ENCODE peak calls at places on chromosomes 2 and 18, in ten cellular contexts. One of them, this sample, is unnamed.

GRCh38 chr2:25386662-25387478 is 45.1 kb upstream of the DNMT3A start:
- ATAC-seq in activated CD8-positive, alpha-beta memory T cell treated with anti-CD3 and anti-CD28 coated beads, Interleukin-2, amount 10 ng/mL, durations not matched to agents 7 days and 5 days: no peak
- ATAC-seq in Panc1: no peak
- ATAC-seq in heart right ventricle: no peak
- ATAC-seq in left cardiac atrium: no peak
- ATAC-seq in right cardiac atrium: no peak
- ATAC-seq in aorta: no peak
- ATAC-seq in sciatic nerve: no peak
- ATAC-seq in CD4-positive, CD25-positive, alpha-beta regulatory T cell: no peak
- ATAC-seq in Right ventricle myocardium superior: no peak
- ATAC-seq in this sample: no peak

GRCh38 chr2:234490239-234491074 is 6.4 kb downstream of the ARL4C start:
- ATAC-seq in Right ventricle myocardium superior: no peak
- ATAC-seq in CD4-positive, CD25-positive, alpha-beta regulatory T cell: peak; percentile 60
- ATAC-seq in heart right ventricle: no peak
- ATAC-seq in sciatic nerve: no peak
- ATAC-seq in Panc1: no peak
- ATAC-seq in activated CD8-positive, alpha-beta memory T cell treated with anti-CD3 and anti-CD28 coated beads, Interleukin-2, amount 10 ng/mL, durations not matched to agents 7 days and 5 days: peak; percentile 34
- ATAC-seq in aorta: no peak
- ATAC-seq in left cardiac atrium: no peak
- ATAC-seq in right cardiac atrium: no peak
- ATAC-seq in this sample: no peak

GRCh38 chr2:11583203-11583752 is 49.4 kb downstream of the GREB1 start:
- ATAC-seq in aorta: no peak
- ATAC-seq in right cardiac atrium: no peak
- ATAC-seq in left cardiac atrium: peak; percentile 20
- ATAC-seq in Panc1: no peak
- ATAC-seq in heart right ventricle: peak; percentile 68
- ATAC-seq in CD4-positive, CD25-positive, alpha-beta regulatory T cell: no peak
- ATAC-seq in Right ventricle myocardium superior: peak; percentile 31
- ATAC-seq in sciatic nerve: peak; percentile 59
- ATAC-seq in activated CD8-positive, alpha-beta memory T cell treated with anti-CD3 and anti-CD28 coated beads, Interleukin-2, amount 10 ng/mL, durations not matched to agents 7 days and 5 days: no peak
- ATAC-seq in this sample: no peak

GRCh38 chr18:23856466-23857175 is 157.9 kb upstream of the TTC39C start:
- ATAC-seq in sciatic nerve: no peak
- ATAC-seq in right cardiac atrium: no peak
- ATAC-seq in left cardiac atrium: no peak
- ATAC-seq in aorta: no peak
- ATAC-seq in CD4-positive, CD25-positive, alpha-beta regulatory T cell: no peak
- ATAC-seq in heart right ventricle: no peak
- ATAC-seq in Right ventricle myocardium superior: no peak
- ATAC-seq in activated CD8-positive, alpha-beta memory T cell treated with anti-CD3 and anti-CD28 coated beads, Interleukin-2, amount 10 ng/mL, durations not matched to agents 7 days and 5 days: no peak
- ATAC-seq in Panc1: no peak
- ATAC-seq in this sample: no peak

GRCh38 chr2:25323612-25324189 is 18.0 kb downstream of the DNMT3A start:
- ATAC-seq in CD4-positive, CD25-positive, alpha-beta regulatory T cell: no peak
- ATAC-seq in Panc1: no peak
- ATAC-seq in sciatic nerve: peak; percentile 10
- ATAC-seq in heart right ventricle: no peak
- ATAC-seq in activated CD8-positive, alpha-beta memory T cell treated with anti-CD3 and anti-CD28 coated beads, Interleukin-2, amount 10 ng/mL, durations not matched to agents 7 days and 5 days: no peak
- ATAC-seq in left cardiac atrium: peak; percentile 22
- ATAC-seq in Right ventricle myocardium superior: no peak
- ATAC-seq in aorta: no peak
- ATAC-seq in right cardiac atrium: no peak
- ATAC-seq in this sample: no peak

GRCh38 chr2:42962521-42962953 is 170.2 kb upstream of the HAAO start:
- ATAC-seq in Panc1: no peak
- ATAC-seq in right cardiac atrium: no peak
- ATAC-seq in activated CD8-positive, alpha-beta memory T cell treated with anti-CD3 and anti-CD28 coated beads, Interleukin-2, amount 10 ng/mL, durations not matched to agents 7 days and 5 days: no peak
- ATAC-seq in CD4-positive, CD25-positive, alpha-beta regulatory T cell: no peak
- ATAC-seq in left cardiac atrium: no peak
- ATAC-seq in sciatic nerve: no peak
- ATAC-seq in Right ventricle myocardium superior: no peak
- ATAC-seq in aorta: no peak
- ATAC-seq in heart right ventricle: peak; percentile 23
- ATAC-seq in this sample: no peak

GRCh38 chr2:101296314-101296809 is 12.1 kb downstream of the RNF149 start:
- ATAC-seq in Panc1: no peak
- ATAC-seq in aorta: no peak
- ATAC-seq in CD4-positive, CD25-positive, alpha-beta regulatory T cell: no peak
- ATAC-seq in Right ventricle myocardium superior: no peak
- ATAC-seq in activated CD8-positive, alpha-beta memory T cell treated with anti-CD3 and anti-CD28 coated beads, Interleukin-2, amount 10 ng/mL, durations not matched to agents 7 days and 5 days: no peak
- ATAC-seq in heart right ventricle: no peak
- ATAC-seq in right cardiac atrium: no peak
- ATAC-seq in sciatic nerve: no peak
- ATAC-seq in left cardiac atrium: no peak
- ATAC-seq in this sample: no peak

GRCh38 chr2:222320441-222321395 is 21.9 kb upstream of the PAX3 start:
- ATAC-seq in left cardiac atrium: peak; percentile 30
- ATAC-seq in sciatic nerve: no peak
- ATAC-seq in Right ventricle myocardium superior: peak; percentile 35
- ATAC-seq in CD4-positive, CD25-positive, alpha-beta regulatory T cell: no peak
- ATAC-seq in Panc1: no peak
- ATAC-seq in aorta: no peak
- ATAC-seq in activated CD8-positive, alpha-beta memory T cell treated with anti-CD3 and anti-CD28 coated beads, Interleukin-2, amount 10 ng/mL, durations not matched to agents 7 days and 5 days: no peak
- ATAC-seq in right cardiac atrium: peak; percentile 12
- ATAC-seq in heart right ventricle: peak; percentile 20
- ATAC-seq in this sample: peak; percentile 2

GRCh38 chr2:156565066-156565710 is 129.0 kb downstream of the GPD2 start:
- ATAC-seq in Right ventricle myocardium superior: no peak
- ATAC-seq in aorta: no peak
- ATAC-seq in left cardiac atrium: no peak
- ATAC-seq in heart right ventricle: no peak
- ATAC-seq in right cardiac atrium: no peak
- ATAC-seq in activated CD8-positive, alpha-beta memory T cell treated with anti-CD3 and anti-CD28 coated beads, Interleukin-2, amount 10 ng/mL, durations not matched to agents 7 days and 5 days: no peak
- ATAC-seq in Panc1: no peak
- ATAC-seq in CD4-positive, CD25-positive, alpha-beta regulatory T cell: no peak
- ATAC-seq in sciatic nerve: no peak
- ATAC-seq in this sample: no peak

GRCh38 chr2:167212054-167212648 is 323.9 kb downstream of the XIRP2 start:
- ATAC-seq in Panc1: no peak
- ATAC-seq in CD4-positive, CD25-positive, alpha-beta regulatory T cell: no peak
- ATAC-seq in left cardiac atrium: peak; percentile 44
- ATAC-seq in heart right ventricle: peak; percentile 52
- ATAC-seq in right cardiac atrium: peak; percentile 57
- ATAC-seq in sciatic nerve: no peak
- ATAC-seq in Right ventricle myocardium superior: peak; percentile 82
- ATAC-seq in activated CD8-positive, alpha-beta memory T cell treated with anti-CD3 and anti-CD28 coated beads, Interleukin-2, amount 10 ng/mL, durations not matched to agents 7 days and 5 days: no peak
- ATAC-seq in aorta: no peak
- ATAC-seq in this sample: no peak

GRCh38 chr2:111176867-111177266 is 56.2 kb downstream of the BCL2L11 start:
- ATAC-seq in Right ventricle myocardium superior: no peak
- ATAC-seq in CD4-positive, CD25-positive, alpha-beta regulatory T cell: no peak
- ATAC-seq in right cardiac atrium: no peak
- ATAC-seq in left cardiac atrium: no peak
- ATAC-seq in activated CD8-positive, alpha-beta memory T cell treated with anti-CD3 and anti-CD28 coated beads, Interleukin-2, amount 10 ng/mL, durations not matched to agents 7 days and 5 days: no peak
- ATAC-seq in sciatic nerve: no peak
- ATAC-seq in aorta: peak; percentile 4
- ATAC-seq in Panc1: no peak
- ATAC-seq in heart right ventricle: no peak
- ATAC-seq in this sample: no peak

GRCh38 chr2:151711025-151711424 is 23.3 kb downstream of the NEB start:
- ATAC-seq in activated CD8-positive, alpha-beta memory T cell treated with anti-CD3 and anti-CD28 coated beads, Interleukin-2, amount 10 ng/mL, durations not matched to agents 7 days and 5 days: no peak
- ATAC-seq in right cardiac atrium: no peak
- ATAC-seq in left cardiac atrium: no peak
- ATAC-seq in aorta: no peak
- ATAC-seq in sciatic nerve: no peak
- ATAC-seq in heart right ventricle: no peak
- ATAC-seq in Right ventricle myocardium superior: no peak
- ATAC-seq in CD4-positive, CD25-positive, alpha-beta regulatory T cell: no peak
- ATAC-seq in Panc1: no peak
- ATAC-seq in this sample: no peak

GRCh38 chr2:230658577-230658876 is 54.1 kb upstream of the CAB39 start:
- ATAC-seq in aorta: no peak
- ATAC-seq in right cardiac atrium: no peak
- ATAC-seq in sciatic nerve: no peak
- ATAC-seq in Right ventricle myocardium superior: no peak
- ATAC-seq in activated CD8-positive, alpha-beta memory T cell treated with anti-CD3 and anti-CD28 coated beads, Interleukin-2, amount 10 ng/mL, durations not matched to agents 7 days and 5 days: peak; percentile 1
- ATAC-seq in CD4-positive, CD25-positive, alpha-beta regulatory T cell: no peak
- ATAC-seq in heart right ventricle: no peak
- ATAC-seq in left cardiac atrium: no peak
- ATAC-seq in Panc1: peak; percentile 47
- ATAC-seq in this sample: no peak

GRCh38 chr2:231069379-231070054 is 12.8 kb downstream of the PSMD1 start:
- ATAC-seq in heart right ventricle: no peak
- ATAC-seq in Panc1: peak; percentile 75
- ATAC-seq in Right ventricle myocardium superior: no peak
- ATAC-seq in activated CD8-positive, alpha-beta memory T cell treated with anti-CD3 and anti-CD28 coated beads, Interleukin-2, amount 10 ng/mL, durations not matched to agents 7 days and 5 days: no peak
- ATAC-seq in right cardiac atrium: no peak
- ATAC-seq in CD4-positive, CD25-positive, alpha-beta regulatory T cell: no peak
- ATAC-seq in sciatic nerve: no peak
- ATAC-seq in aorta: no peak
- ATAC-seq in left cardiac atrium: peak; percentile 26
- ATAC-seq in this sample: no peak

GRCh38 chr2:158214431-158214830 is 112.8 kb downstream of the UPP2 start:
- ATAC-seq in activated CD8-positive, alpha-beta memory T cell treated with anti-CD3 and anti-CD28 coated beads, Interleukin-2, amount 10 ng/mL, durations not matched to agents 7 days and 5 days: no peak
- ATAC-seq in right cardiac atrium: peak; percentile 56
- ATAC-seq in Panc1: no peak
- ATAC-seq in Right ventricle myocardium superior: peak; percentile 68
- ATAC-seq in sciatic nerve: peak; percentile 76
- ATAC-seq in aorta: no peak
- ATAC-seq in heart right ventricle: peak; percentile 48
- ATAC-seq in CD4-positive, CD25-positive, alpha-beta regulatory T cell: no peak
- ATAC-seq in left cardiac atrium: peak; percentile 56
- ATAC-seq in this sample: peak; percentile 58

GRCh38 chr18:22694954-22695353 is 238.2 kb upstream of the RBBP8 start:
- ATAC-seq in heart right ventricle: peak; percentile 77
- ATAC-seq in Panc1: no peak
- ATAC-seq in activated CD8-positive, alpha-beta memory T cell treated with anti-CD3 and anti-CD28 coated beads, Interleukin-2, amount 10 ng/mL, durations not matched to agents 7 days and 5 days: no peak
- ATAC-seq in aorta: peak; percentile 78
- ATAC-seq in right cardiac atrium: peak; percentile 87
- ATAC-seq in Right ventricle myocardium superior: peak; percentile 69
- ATAC-seq in left cardiac atrium: peak; percentile 95
- ATAC-seq in sciatic nerve: peak; percentile 81
- ATAC-seq in CD4-positive, CD25-positive, alpha-beta regulatory T cell: no peak
- ATAC-seq in this sample: peak; percentile 82

GRCh38 chr2:60505240-60505639 is 48.2 kb downstream of the BCL11A start:
- ATAC-seq in sciatic nerve: no peak
- ATAC-seq in activated CD8-positive, alpha-beta memory T cell treated with anti-CD3 and anti-CD28 coated beads, Interleukin-2, amount 10 ng/mL, durations not matched to agents 7 days and 5 days: no peak
- ATAC-seq in right cardiac atrium: peak; percentile 24
- ATAC-seq in Panc1: no peak
- ATAC-seq in Right ventricle myocardium superior: peak; percentile 75
- ATAC-seq in left cardiac atrium: peak; percentile 33
- ATAC-seq in heart right ventricle: peak; percentile 53
- ATAC-seq in aorta: no peak
- ATAC-seq in CD4-positive, CD25-positive, alpha-beta regulatory T cell: no peak
- ATAC-seq in this sample: no peak

GRCh38 chr2:127218843-127219715 is 1.0 kb downstream of the CYP27C1 start:
- ATAC-seq in CD4-positive, CD25-positive, alpha-beta regulatory T cell: no peak
- ATAC-seq in sciatic nerve: peak; percentile 69
- ATAC-seq in heart right ventricle: no peak
- ATAC-seq in activated CD8-positive, alpha-beta memory T cell treated with anti-CD3 and anti-CD28 coated beads, Interleukin-2, amount 10 ng/mL, durations not matched to agents 7 days and 5 days: peak; percentile 30
- ATAC-seq in left cardiac atrium: peak; percentile 39
- ATAC-seq in Panc1: peak; percentile 57
- ATAC-seq in aorta: peak; percentile 45
- ATAC-seq in Right ventricle myocardium superior: peak; percentile 38
- ATAC-seq in right cardiac atrium: peak; percentile 48
- ATAC-seq in this sample: peak; percentile 34

GRCh38 chr2:50551868-50552267 is 480.1 kb downstream of the NRXN1 start:
- ATAC-seq in activated CD8-positive, alpha-beta memory T cell treated with anti-CD3 and anti-CD28 coated beads, Interleukin-2, amount 10 ng/mL, durations not matched to agents 7 days and 5 days: no peak
- ATAC-seq in right cardiac atrium: no peak
- ATAC-seq in aorta: no peak
- ATAC-seq in left cardiac atrium: no peak
- ATAC-seq in CD4-positive, CD25-positive, alpha-beta regulatory T cell: no peak
- ATAC-seq in sciatic nerve: no peak
- ATAC-seq in Panc1: no peak
- ATAC-seq in heart right ventricle: no peak
- ATAC-seq in Right ventricle myocardium superior: peak; percentile 87
- ATAC-seq in this sample: no peak

GRCh38 chr18:8424917-8425725 is 184.1 kb upstream of the RAB12 start:
- ATAC-seq in right cardiac atrium: no peak
- ATAC-seq in sciatic nerve: no peak
- ATAC-seq in CD4-positive, CD25-positive, alpha-beta regulatory T cell: no peak
- ATAC-seq in left cardiac atrium: no peak
- ATAC-seq in Right ventricle myocardium superior: no peak
- ATAC-seq in aorta: no peak
- ATAC-seq in activated CD8-positive, alpha-beta memory T cell treated with anti-CD3 and anti-CD28 coated beads, Interleukin-2, amount 10 ng/mL, durations not matched to agents 7 days and 5 days: no peak
- ATAC-seq in Panc1: peak; percentile 78
- ATAC-seq in heart right ventricle: no peak
- ATAC-seq in this sample: no peak

GRCh38 chr2:64860321-64860751 is 128.9 kb upstream of the SLC1A4 start:
- ATAC-seq in Right ventricle myocardium superior: no peak
- ATAC-seq in heart right ventricle: no peak
- ATAC-seq in CD4-positive, CD25-positive, alpha-beta regulatory T cell: no peak
- ATAC-seq in activated CD8-positive, alpha-beta memory T cell treated with anti-CD3 and anti-CD28 coated beads, Interleukin-2, amount 10 ng/mL, durations not matched to agents 7 days and 5 days: no peak
- ATAC-seq in Panc1: no peak
- ATAC-seq in right cardiac atrium: no peak
- ATAC-seq in left cardiac atrium: no peak
- ATAC-seq in sciatic nerve: no peak
- ATAC-seq in aorta: no peak
- ATAC-seq in this sample: no peak

GRCh38 chr18:32454667-32455066 is 16.0 kb downstream of the GAREM1 start:
- ATAC-seq in activated CD8-positive, alpha-beta memory T cell treated with anti-CD3 and anti-CD28 coated beads, Interleukin-2, amount 10 ng/mL, durations not matched to agents 7 days and 5 days: no peak
- ATAC-seq in left cardiac atrium: peak; percentile 80
- ATAC-seq in Right ventricle myocardium superior: peak; percentile 41
- ATAC-seq in CD4-positive, CD25-positive, alpha-beta regulatory T cell: no peak
- ATAC-seq in sciatic nerve: peak; percentile 84
- ATAC-seq in aorta: no peak
- ATAC-seq in heart right ventricle: no peak
- ATAC-seq in right cardiac atrium: peak; percentile 41
- ATAC-seq in Panc1: no peak
- ATAC-seq in this sample: no peak

GRCh38 chr18:59056706-59057492 is 82.8 kb upstream of the SEC11C start:
- ATAC-seq in Panc1: no peak
- ATAC-seq in sciatic nerve: peak; percentile 75
- ATAC-seq in activated CD8-positive, alpha-beta memory T cell treated with anti-CD3 and anti-CD28 coated beads, Interleukin-2, amount 10 ng/mL, durations not matched to agents 7 days and 5 days: no peak
- ATAC-seq in right cardiac atrium: peak; percentile 71
- ATAC-seq in CD4-positive, CD25-positive, alpha-beta regulatory T cell: no peak
- ATAC-seq in heart right ventricle: peak; percentile 73
- ATAC-seq in aorta: peak; percentile 73
- ATAC-seq in Right ventricle myocardium superior: peak; percentile 68
- ATAC-seq in left cardiac atrium: peak; percentile 73
- ATAC-seq in this sample: no peak

GRCh38 chr2:207683879-207684627 is 27.4 kb upstream of the CCNYL1 start:
- ATAC-seq in CD4-positive, CD25-positive, alpha-beta regulatory T cell: no peak
- ATAC-seq in Right ventricle myocardium superior: no peak
- ATAC-seq in heart right ventricle: no peak
- ATAC-seq in left cardiac atrium: no peak
- ATAC-seq in activated CD8-positive, alpha-beta memory T cell treated with anti-CD3 and anti-CD28 coated beads, Interleukin-2, amount 10 ng/mL, durations not matched to agents 7 days and 5 days: no peak
- ATAC-seq in right cardiac atrium: no peak
- ATAC-seq in aorta: no peak
- ATAC-seq in Panc1: peak; percentile 94
- ATAC-seq in sciatic nerve: no peak
- ATAC-seq in this sample: no peak

GRCh38 chr2:160199053-160199452 is 1.0 kb downstream of the ITGB6 start:
- ATAC-seq in Right ventricle myocardium superior: no peak
- ATAC-seq in CD4-positive, CD25-positive, alpha-beta regulatory T cell: no peak
- ATAC-seq in activated CD8-positive, alpha-beta memory T cell treated with anti-CD3 and anti-CD28 coated beads, Interleukin-2, amount 10 ng/mL, durations not matched to agents 7 days and 5 days: no peak
- ATAC-seq in right cardiac atrium: no peak
- ATAC-seq in left cardiac atrium: no peak
- ATAC-seq in sciatic nerve: no peak
- ATAC-seq in Panc1: no peak
- ATAC-seq in heart right ventricle: no peak
- ATAC-seq in aorta: no peak
- ATAC-seq in this sample: no peak

GRCh38 chr2:42881732-42882131 is 89.3 kb upstream of the HAAO start:
- ATAC-seq in activated CD8-positive, alpha-beta memory T cell treated with anti-CD3 and anti-CD28 coated beads, Interleukin-2, amount 10 ng/mL, durations not matched to agents 7 days and 5 days: no peak
- ATAC-seq in Right ventricle myocardium superior: no peak
- ATAC-seq in heart right ventricle: no peak
- ATAC-seq in Panc1: no peak
- ATAC-seq in left cardiac atrium: no peak
- ATAC-seq in aorta: no peak
- ATAC-seq in sciatic nerve: no peak
- ATAC-seq in CD4-positive, CD25-positive, alpha-beta regulatory T cell: no peak
- ATAC-seq in right cardiac atrium: no peak
- ATAC-seq in this sample: no peak

GRCh38 chr2:236133410-236134012 is 34.7 kb downstream of the GBX2 start:
- ATAC-seq in CD4-positive, CD25-positive, alpha-beta regulatory T cell: no peak
- ATAC-seq in Right ventricle myocardium superior: no peak
- ATAC-seq in Panc1: peak; percentile 68
- ATAC-seq in sciatic nerve: no peak
- ATAC-seq in aorta: no peak
- ATAC-seq in right cardiac atrium: no peak
- ATAC-seq in activated CD8-positive, alpha-beta memory T cell treated with anti-CD3 and anti-CD28 coated beads, Interleukin-2, amount 10 ng/mL, durations not matched to agents 7 days and 5 days: no peak
- ATAC-seq in left cardiac atrium: no peak
- ATAC-seq in heart right ventricle: no peak
- ATAC-seq in this sample: no peak

GRCh38 chr2:172496096-172496709 is 59.7 kb upstream of the PDK1 start:
- ATAC-seq in sciatic nerve: no peak
- ATAC-seq in left cardiac atrium: no peak
- ATAC-seq in heart right ventricle: no peak
- ATAC-seq in right cardiac atrium: peak; percentile 23
- ATAC-seq in activated CD8-positive, alpha-beta memory T cell treated with anti-CD3 and anti-CD28 coated beads, Interleukin-2, amount 10 ng/mL, durations not matched to agents 7 days and 5 days: peak; percentile 30
- ATAC-seq in CD4-positive, CD25-positive, alpha-beta regulatory T cell: peak; percentile 90
- ATAC-seq in aorta: no peak
- ATAC-seq in Panc1: no peak
- ATAC-seq in Right ventricle myocardium superior: no peak
- ATAC-seq in this sample: no peak